ENCODE peak calls at places on chromosomes 5 and 9, in six cellular contexts. H is T1000, D is choroid plexus epithelial cell, C is GF-D8, O is chondrocyte, U is progenitor cell of endocrine pancreas. E is an unnamed sample.

GRCh38 chr9:115422932-115423440 is 305.0 kb upstream of the TNC start:
- DNase-seq in O (no peak), C (no peak), U (no peak), H (no peak), D (no peak), E (no peak)

GRCh38 chr9:21576331-21577189 is 94.4 kb upstream of the IFNE start:
- DNase-seq in D (peak), O (no peak), U (no peak), C (no peak), H (no peak), E (peak)

GRCh38 chr5:169162407-169162806 is 138.5 kb downstream of the SLIT3 start:
- DNase-seq in U (no peak), H (no peak), O (no peak), C (no peak), D (no peak), E (peak)

GRCh38 chr5:91074615-91075014 is 308.5 kb downstream of the ARRDC3 start:
- DNase-seq in C (no peak), D (peak), H (no peak), U (no peak), O (no peak), E (peak)

GRCh38 chr9:130114741-130115140 is 57.5 kb upstream of the NCS1 start:
- DNase-seq in H (no peak), O (no peak), D (no peak), U (no peak), C (no peak), E (no peak)

GRCh38 chr9:96044401-96044800 is 168.9 kb downstream of the ERCC6L2 start:
- DNase-seq in H (no peak), O (no peak), D (no peak), U (no peak), C (no peak), E (no peak)

GRCh38 chr5:78586251-78586650 is 62.3 kb downstream of the LHFPL2 start:
- DNase-seq in O (no peak), C (peak), D (peak), U (no peak), H (peak), E (peak)

GRCh38 chr9:108477538-108478006 is 378.2 kb downstream of the ACTL7B start:
- DNase-seq in O (no peak), C (no peak), U (no peak), D (peak), H (no peak), E (peak)

GRCh38 chr9:100229561-100229960 is 123.2 kb downstream of the TEX10 start:
- DNase-seq in U (no peak), C (no peak), H (no peak), D (no peak), O (no peak), E (no peak)

GRCh38 chr5:123300266-123300665 is 122.9 kb downstream of the CEP120 start:
- DNase-seq in U (no peak), D (no peak), C (no peak), H (no peak), O (no peak), E (no peak)

GRCh38 chr9:125089331-125089730 is 54.0 kb downstream of the SCAI start:
- DNase-seq in O (no peak), D (no peak), U (no peak), H (no peak), C (no peak), E (no peak)

GRCh38 chr5:135739383-135739961 is 95.0 kb upstream of the SLC25A48 start:
- DNase-seq in O (no peak), C (no peak), D (peak), U (no peak), H (no peak), E (peak)

E was measured in HFFc6.